ENCODE peak calls at places on chromosomes 2 and 18, in ten cellular contexts. H is RWPE2; G is RWPE1; Z is endodermal cell; Q is CD4-positive, alpha-beta T cell; J is OCI-LY7; X is Karpas-422; W is stomach; V is H1; K is body of pancreas. R is an unnamed sample.

GRCh38 chr18:13909541-13909940 is 5.8 kb downstream of the MC2R start:
- DNase-seq in H (no peak), G (no peak), Z (no peak), Q (no peak), J (no peak), X (no peak), W (no peak), V (no peak), K (no peak), R (no peak)

GRCh38 chr2:28753043-28753683 is 1.5 kb downstream of the PPP1CB start:
- DNase-seq in H (no peak), G (peak), Z (peak), Q (peak), J (peak), X (peak), W (peak), V (no peak), K (peak), R (no peak)

GRCh38 chr2:113842919-113843736 is 46.8 kb upstream of the ACTR3 start:
- DNase-seq in H (no peak), G (peak), Z (no peak), Q (no peak), J (no peak), X (no peak), W (no peak), V (no peak), K (no peak), R (no peak)

GRCh38 chr2:240229603-240230423 is 89.4 kb upstream of the OTOS start:
- DNase-seq in H (no peak), G (no peak), Z (no peak), Q (no peak), J (no peak), X (no peak), W (peak), V (no peak), K (peak), R (no peak)

GRCh38 chr2:149213764-149214493 is 116.5 kb upstream of the LYPD6 start:
- DNase-seq in H (no peak), G (no peak), Z (no peak), Q (no peak), J (no peak), X (no peak), W (no peak), V (no peak), K (no peak), R (no peak)

GRCh38 chr2:39625193-39625926 is 40.4 kb upstream of the TMEM178A start:
- DNase-seq in H (no peak), G (no peak), Z (no peak), Q (no peak), J (no peak), X (no peak), W (no peak), V (no peak), K (no peak), R (no peak)

GRCh38 chr2:209629622-209630021 is 142.0 kb upstream of the UNC80 start:
- DNase-seq in H (no peak), G (no peak), Z (no peak), Q (no peak), J (no peak), X (no peak), W (no peak), V (no peak), K (no peak), R (no peak)

GRCh38 chr2:197210450-197210849 is 100.1 kb downstream of the ANKRD44 start:
- DNase-seq in H (no peak), G (no peak), Z (no peak), Q (no peak), J (no peak), X (no peak), W (no peak), V (no peak), K (no peak), R (no peak)

GRCh38 chr2:122736279-122736678 is 980.8 kb downstream of the TSN start:
- DNase-seq in H (no peak), G (peak), Z (no peak), Q (no peak), J (no peak), X (no peak), W (peak), V (no peak), K (no peak), R (no peak)

GRCh38 chr18:10067670-10068659 is 154.1 kb downstream of the VAPA start:
- DNase-seq in H (no peak), G (no peak), Z (no peak), Q (no peak), J (no peak), X (no peak), W (no peak), V (no peak), K (no peak), R (no peak)

GRCh38 chr2:45233301-45233700 is 224.0 kb upstream of the SIX2 start:
- DNase-seq in H (no peak), G (no peak), Z (no peak), Q (no peak), J (no peak), X (no peak), W (no peak), V (no peak), K (no peak), R (no peak)

GRCh38 chr18:27225947-27226481 is 40.9 kb upstream of the CHST9 start:
- DNase-seq in H (no peak), G (no peak), Z (no peak), Q (no peak), J (no peak), X (no peak), W (no peak), V (no peak), K (no peak), R (no peak)

GRCh38 chr2:227480528-227480927 is 8.6 kb downstream of the AGFG1 start:
- DNase-seq in H (no peak), G (no peak), Z (no peak), Q (no peak), J (no peak), X (no peak), W (no peak), V (no peak), K (no peak), R (no peak)

GRCh38 chr2:203532957-203533695 is 2.0 kb downstream of the RAPH1 start:
- DNase-seq in H (no peak), G (peak), Z (no peak), Q (no peak), J (no peak), X (no peak), W (no peak), V (no peak), K (no peak), R (no peak)

GRCh38 chr2:15749460-15750432 is 158.1 kb downstream of the DDX1 start:
- DNase-seq in H (no peak), G (no peak), Z (peak), Q (no peak), J (no peak), X (no peak), W (no peak), V (no peak), K (no peak), R (no peak)

GRCh38 chr2:233100192-233100998 is 40.3 kb downstream of the INPP5D start:
- DNase-seq in H (no peak), G (no peak), Z (peak), Q (peak), J (peak), X (peak), W (no peak), V (no peak), K (no peak), R (no peak)

GRCh38 chr2:28590496-28591301 is 94.8 kb downstream of the PLB1 start:
- DNase-seq in H (no peak), G (no peak), Z (no peak), Q (no peak), J (no peak), X (no peak), W (no peak), V (no peak), K (no peak), R (no peak)

GRCh38 chr2:185201063-185201462 is 537.5 kb upstream of the FSIP2 start:
- DNase-seq in H (no peak), G (no peak), Z (no peak), Q (no peak), J (no peak), X (no peak), W (no peak), V (no peak), K (no peak), R (no peak)

GRCh38 chr18:44599409-44599808 is 81.3 kb upstream of the SETBP1 start:
- DNase-seq in H (no peak), G (no peak), Z (peak), Q (no peak), J (no peak), X (no peak), W (no peak), V (no peak), K (peak), R (peak)

GRCh38 chr2:74819702-74820101 is 14.2 kb upstream of the HK2 start:
- DNase-seq in H (no peak), G (no peak), Z (no peak), Q (no peak), J (no peak), X (no peak), W (no peak), V (no peak), K (no peak), R (no peak)

GRCh38 chr2:236568068-236568921 is 1.3 kb upstream of the ACKR3 start:
- DNase-seq in H (no peak), G (no peak), Z (peak), Q (peak), J (no peak), X (no peak), W (peak), V (no peak), K (peak), R (no peak)

GRCh38 chr2:74715071-74715791 is 61.2 kb downstream of the SEMA4F start:
- DNase-seq in H (peak), G (peak), Z (peak), Q (peak), J (peak), X (peak), W (peak), V (peak), K (peak), R (peak)

GRCh38 chr18:48023334-48024008 is 93.0 kb upstream of the SMAD2 start:
- DNase-seq in H (peak), G (peak), Z (peak), Q (no peak), J (peak), X (peak), W (peak), V (no peak), K (no peak), R (no peak)

GRCh38 chr2:132849118-132849517 is 179.1 kb upstream of the LYPD1 start:
- DNase-seq in H (no peak), G (no peak), Z (no peak), Q (no peak), J (no peak), X (no peak), W (no peak), V (no peak), K (no peak), R (no peak)

GRCh38 chr18:43276471-43276870 is 819 bp downstream of the SYT4 start:
- DNase-seq in H (no peak), G (no peak), Z (no peak), Q (no peak), J (no peak), X (no peak), W (no peak), V (no peak), K (no peak), R (no peak)

GRCh38 chr2:48567671-48568070 is 37.7 kb downstream of the STON1 start:
- DNase-seq in H (no peak), G (no peak), Z (no peak), Q (no peak), J (no peak), X (no peak), W (no peak), V (no peak), K (no peak), R (no peak)

GRCh38 chr2:16082276-16082675 is 141.9 kb downstream of the MYCN start:
- DNase-seq in H (no peak), G (no peak), Z (no peak), Q (no peak), J (no peak), X (no peak), W (no peak), V (no peak), K (no peak), R (no peak)

GRCh38 chr2:127293386-127293757 is 572 bp downstream of the ERCC3 start:
- DNase-seq in H (no peak), G (peak), Z (peak), Q (peak), J (no peak), X (no peak), W (no peak), V (no peak), K (peak), R (peak)

GRCh38 chr2:101205521-101205998 is 47.1 kb upstream of the CNOT11 start:
- DNase-seq in H (peak), G (peak), Z (peak), Q (peak), J (no peak), X (peak), W (peak), V (peak), K (peak), R (no peak)

GRCh38 chr18:75727479-75727878 is 300.0 kb upstream of the SMIM21 start:
- DNase-seq in H (no peak), G (peak), Z (peak), Q (no peak), J (peak), X (peak), W (no peak), V (peak), K (peak), R (peak)

GRCh38 chr2:11532434-11533055 is 1.3 kb upstream of the GREB1 start:
- DNase-seq in H (no peak), G (peak), Z (peak), Q (no peak), J (no peak), X (no peak), W (no peak), V (no peak), K (no peak), R (no peak)

GRCh38 chr2:8086796-8087479 is 594.9 kb upstream of the ID2 start:
- DNase-seq in H (peak), G (peak), Z (no peak), Q (no peak), J (no peak), X (no peak), W (no peak), V (no peak), K (no peak), R (no peak)

GRCh38 chr18:45137089-45137423 is 456.4 kb downstream of the SETBP1 start:
- DNase-seq in H (no peak), G (no peak), Z (no peak), Q (no peak), J (no peak), X (no peak), W (no peak), V (no peak), K (no peak), R (no peak)

GRCh38 chr2:230692760-230693159 is 19.9 kb upstream of the CAB39 start:
- DNase-seq in H (no peak), G (no peak), Z (no peak), Q (no peak), J (no peak), X (no peak), W (no peak), V (no peak), K (no peak), R (no peak)

GRCh38 chr2:230690439-230690838 is 22.2 kb upstream of the CAB39 start:
- DNase-seq in H (no peak), G (no peak), Z (no peak), Q (no peak), J (no peak), X (no peak), W (peak), V (no peak), K (no peak), R (no peak)

GRCh38 chr2:230693411-230693810 is 19.2 kb upstream of the CAB39 start:
- DNase-seq in H (no peak), G (no peak), Z (no peak), Q (no peak), J (no peak), X (no peak), W (no peak), V (no peak), K (no peak), R (no peak)

GRCh38 chr2:230694241-230694640 is 18.4 kb upstream of the CAB39 start:
- DNase-seq in H (no peak), G (no peak), Z (peak), Q (no peak), J (no peak), X (no peak), W (peak), V (no peak), K (no peak), R (no peak)

GRCh38 chr2:230691005-230691647 is 21.5 kb upstream of the CAB39 start:
- DNase-seq in H (peak), G (peak), Z (peak), Q (no peak), J (no peak), X (no peak), W (no peak), V (peak), K (no peak), R (no peak)
- H3K27ac ChIP-seq in H (peak), G (peak), Z (no peak), Q (no peak), J (no peak), X (no peak), W (no peak), V (no peak), K (no peak), R (no peak)

DNA sequence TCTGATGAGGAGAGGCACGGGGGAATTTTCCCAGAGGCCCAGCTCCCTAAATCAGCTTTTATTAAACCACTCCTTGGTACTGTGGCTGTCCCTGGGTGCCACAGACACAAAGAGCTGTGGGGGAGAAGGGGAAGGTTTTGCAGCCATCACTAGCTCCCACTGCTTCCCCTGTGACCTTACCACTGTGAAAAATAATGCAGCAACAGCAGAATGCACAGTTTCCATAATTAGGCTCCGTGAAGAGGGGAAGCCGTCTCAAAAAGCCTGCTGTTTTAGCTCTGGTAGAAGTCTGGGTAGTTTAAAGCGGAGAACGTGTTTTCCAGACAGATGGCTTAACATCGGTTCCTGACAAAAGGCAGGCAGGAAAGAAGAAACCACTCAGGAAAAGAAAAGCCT is 27.5 kb upstream of the CAB39 start:
- DNase-seq in H (no peak), G (no peak), Z (no peak), Q (no peak), J (no peak), X (no peak), W (no peak), V (no peak), K (no peak), R (no peak)
- H3K27ac ChIP-seq in H (peak), G (no peak), Z (peak), Q (no peak), J (no peak), X (no peak), W (no peak), V (no peak), K (no peak), R (peak)

GRCh38 chr2:27021253-27021801 is 11.4 kb upstream of the TMEM214 start:
- DNase-seq in H (no peak), G (no peak), Z (no peak), Q (no peak), J (no peak), X (no peak), W (peak), V (no peak), K (no peak), R (no peak)
- H3K27ac ChIP-seq in H (no peak), G (no peak), Z (peak), Q (no peak), J (no peak), X (no peak), W (no peak), V (no peak), K (no peak), R (no peak)

DNA sequence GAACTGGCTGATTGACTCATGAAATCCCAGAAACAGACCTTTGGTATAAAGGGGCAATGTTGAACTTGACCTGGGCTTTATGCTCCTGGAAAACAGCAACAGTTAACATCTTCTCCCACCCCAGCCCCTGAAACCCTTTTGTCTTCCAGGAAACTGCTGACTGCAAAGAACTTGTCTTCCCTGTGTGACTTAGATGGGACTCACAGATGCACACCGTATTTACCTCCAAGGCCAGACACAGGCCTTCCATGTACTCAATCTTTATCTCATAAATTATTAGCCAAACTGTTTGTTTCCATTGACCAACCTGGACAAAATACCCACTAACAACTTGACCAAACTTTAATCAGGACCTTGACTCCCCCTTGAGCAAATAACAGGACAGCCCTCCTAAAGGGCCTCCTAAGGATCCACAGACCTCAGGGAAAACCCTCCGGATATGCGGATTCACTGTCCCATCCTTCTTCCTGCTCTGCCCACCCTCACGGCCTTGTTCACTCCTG is 36.3 kb downstream of the PIEZO2 start:
- DNase-seq in H (no peak), G (no peak), Z (no peak), Q (no peak), J (no peak), X (no peak), W (no peak), V (no peak), K (no peak), R (no peak)
- H3K27ac ChIP-seq in H (no peak), G (no peak), Z (no peak), Q (no peak), J (no peak), X (no peak), W (no peak), V (no peak), K (no peak), R (no peak)

DNA sequence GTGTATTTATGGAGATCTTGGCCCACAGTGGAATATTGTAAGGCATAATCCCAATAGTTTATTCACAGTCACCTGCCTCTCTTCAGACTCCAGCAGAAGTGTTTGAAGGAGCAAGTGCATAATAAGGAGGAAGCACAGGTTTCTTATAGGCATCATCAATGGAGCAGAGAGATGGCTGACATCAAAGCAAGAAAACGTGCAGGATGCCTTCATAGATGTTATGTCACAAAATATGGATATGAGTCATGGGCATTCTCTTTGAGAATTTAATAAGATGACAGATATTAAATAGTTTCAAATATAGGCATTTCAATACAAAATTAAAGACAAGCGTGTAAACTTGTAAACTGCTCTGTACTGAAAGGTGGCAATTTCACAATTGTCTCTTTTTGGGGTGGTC is 4.0 kb upstream of the RND3 start:
- DNase-seq in H (no peak), G (no peak), Z (no peak), Q (no peak), J (no peak), X (no peak), W (no peak), V (no peak), K (no peak), R (no peak)
- H3K27ac ChIP-seq in H (peak), G (no peak), Z (no peak), Q (no peak), J (no peak), X (no peak), W (no peak), V (no peak), K (no peak), R (no peak)

GRCh38 chr18:35582310-35582682 is 756 bp downstream of the GALNT1 start:
- DNase-seq in H (no peak), G (no peak), Z (no peak), Q (no peak), J (peak), X (peak), W (no peak), V (no peak), K (no peak), R (no peak)
- H3K27ac ChIP-seq in H (peak), G (peak), Z (peak), Q (no peak), J (no peak), X (peak), W (peak), V (no peak), K (peak), R (peak)

GRCh38 chr2:144358979-144359541 is 160.9 kb downstream of the ZEB2 start:
- DNase-seq in H (no peak), G (no peak), Z (no peak), Q (no peak), J (no peak), X (no peak), W (no peak), V (no peak), K (no peak), R (no peak)
- H3K27ac ChIP-seq in H (peak), G (no peak), Z (no peak), Q (no peak), J (no peak), X (no peak), W (no peak), V (no peak), K (no peak), R (no peak)